ENCODE peak calls at places on chromosome 12, in six cellular contexts. F, Y, O, I, X and H are unnamed samples.
A peak's percentile ranks its signal among the peaks of the same experiment; 100 is the strongest.

GRCh38 chr12:131865196-131865875 is 29.1 kb upstream of the ULK1 start:
- DNase-seq in X (no peak), O (no peak), F (peak; percentile 96), Y (no peak), I (no peak), H (peak; percentile 10)

GRCh38 chr12:31369712-31370521 is 44.0 kb upstream of the SINHCAF start:
- DNase-seq in Y (peak; percentile 60), I (peak; percentile 24), F (no peak), O (no peak), X (no peak), H (no peak)

GRCh38 chr12:34405286-34406227 is 383.3 kb downstream of the ALG10 start:
- DNase-seq in X (peak; percentile 0), O (no peak), Y (no peak), F (no peak), I (no peak), H (no peak)

GRCh38 chr12:92729773-92730305 is 27.1 kb downstream of the PLEKHG7 start:
- DNase-seq in X (no peak), O (no peak), F (no peak), Y (no peak), I (no peak), H (peak; percentile 31)

GRCh38 chr12:124397807-124398577 is 103.1 kb downstream of the RFLNA start:
- DNase-seq in I (no peak), F (no peak), X (peak; percentile 35), Y (no peak), O (no peak), H (no peak)

GRCh38 chr12:121709478-121709890 is 3.1 kb upstream of the TMEM120B start:
- DNase-seq in F (peak; percentile 79), O (no peak), I (peak; percentile 54), X (no peak), Y (peak; percentile 20), H (no peak)

GRCh38 chr12:47739959-47740358 is 14.7 kb upstream of the ENDOU start:
- DNase-seq in Y (no peak), I (peak; percentile 15), F (no peak), X (peak; percentile 64), O (no peak), H (no peak)

GRCh38 chr12:15164997-15165659 is 56.1 kb downstream of the RERG start:
- DNase-seq in I (no peak), F (peak; percentile 4), X (no peak), Y (no peak), O (no peak), H (peak; percentile 17)

GRCh38 chr12:24198070-24198469 is 248.6 kb upstream of the SOX5 start:
- DNase-seq in X (no peak), I (no peak), F (no peak), O (no peak), Y (no peak), H (no peak)

GRCh38 chr12:46371718-46372130 is 849 bp downstream of the SLC38A2 start:
- DNase-seq in O (no peak), F (peak; percentile 82), I (no peak), Y (no peak), X (peak; percentile 59), H (peak; percentile 83)

GRCh38 chr12:69330475-69331473 is 17.4 kb upstream of the LYZ start:
- DNase-seq in X (peak; percentile 42), Y (peak; percentile 22), F (no peak), O (no peak), I (no peak), H (peak; percentile 68)

GRCh38 chr12:71799105-71799504 is 40.5 kb upstream of the TBC1D15 start:
- DNase-seq in X (no peak), F (no peak), Y (peak; percentile 85), I (no peak), O (no peak), H (peak; percentile 14)

GRCh38 chr12:113537751-113538087 is 66.0 kb upstream of the LHX5 start:
- DNase-seq in Y (no peak), O (no peak), X (no peak), I (no peak), F (peak; percentile 13), H (no peak)

GRCh38 chr12:77001181-77001758 is 64.1 kb downstream of the E2F7 start:
- DNase-seq in X (no peak), Y (no peak), F (no peak), O (no peak), I (no peak), H (no peak)

GRCh38 chr12:16076553-16076952 is 165.4 kb downstream of the DERA start:
- DNase-seq in F (peak; percentile 50), I (peak; percentile 44), O (no peak), Y (no peak), X (no peak), H (peak; percentile 64)

GRCh38 chr12:1749019-1749418 is 58.1 kb downstream of the ADIPOR2 start:
- DNase-seq in X (no peak), O (no peak), F (no peak), Y (no peak), I (peak; percentile 21), H (no peak)

GRCh38 chr12:89762498-89763170 is 54.0 kb upstream of the ATP2B1 start:
- DNase-seq in I (no peak), F (no peak), Y (no peak), X (no peak), O (peak; percentile 51), H (no peak)

GRCh38 chr12:47776471-47777143 is 3.6 kb downstream of the SLC48A1 start:
- DNase-seq in I (no peak), F (no peak), X (peak; percentile 38), O (no peak), Y (no peak), H (peak; percentile 77)

GRCh38 chr12:131896811-131897270 is 2.4 kb downstream of the ULK1 start:
- DNase-seq in I (no peak), O (no peak), Y (no peak), F (no peak), X (no peak), H (no peak)

GRCh38 chr12:124700810-124701594 is 133.6 kb upstream of the NCOR2 start:
- DNase-seq in F (peak; percentile 69), Y (peak; percentile 47), X (no peak), I (no peak), O (no peak), H (no peak)

GRCh38 chr12:65495233-65495632 is 216.8 kb downstream of the MSRB3 start:
- DNase-seq in Y (no peak), O (no peak), I (peak; percentile 7), F (peak; percentile 20), X (no peak), H (peak; percentile 14)

GRCh38 chr12:110585231-110585799 is 2.2 kb upstream of the PPTC7 start:
- DNase-seq in I (no peak), X (no peak), O (no peak), F (no peak), Y (peak; percentile 47), H (no peak)

GRCh38 chr12:68823711-68824110 is 15.7 kb downstream of the MDM2 start:
- DNase-seq in I (no peak), Y (no peak), F (no peak), X (no peak), O (no peak), H (no peak)

GRCh38 chr12:116336542-116337065 is 59.1 kb upstream of the MED13L start:
- DNase-seq in X (peak; percentile 80), O (peak; percentile 67), F (peak; percentile 70), Y (no peak), I (no peak), H (peak; percentile 80)

GRCh38 chr12:64180951-64181350 is 41.1 kb downstream of the KICS2 start:
- DNase-seq in X (no peak), O (no peak), Y (peak; percentile 69), I (no peak), F (peak; percentile 70), H (no peak)

GRCh38 chr12:47885012-47885501 is 19.7 kb downstream of the VDR start:
- DNase-seq in O (peak; percentile 71), F (no peak), X (no peak), I (no peak), Y (no peak), H (peak; percentile 45)

GRCh38 chr12:71594214-71594948 is 69.3 kb downstream of the ZFC3H1 start:
- DNase-seq in O (no peak), X (peak; percentile 73), I (peak; percentile 16), Y (no peak), F (peak; percentile 60), H (no peak)

GRCh38 chr12:104285740-104286537 is 17.6 kb upstream of the EID3 start:
- DNase-seq in Y (peak; percentile 70), O (no peak), F (no peak), X (no peak), I (no peak), H (no peak)

GRCh38 chr12:24138041-24138440 is 188.6 kb upstream of the SOX5 start:
- DNase-seq in Y (no peak), I (no peak), F (no peak), X (no peak), O (peak; percentile 4), H (no peak)

GRCh38 chr12:30836656-30837445 is 82.1 kb upstream of the CAPRIN2 start:
- DNase-seq in F (no peak), Y (no peak), I (no peak), O (no peak), X (no peak), H (no peak)

GRCh38 chr12:61896436-61896835 is 363.8 kb upstream of the USP15 start:
- DNase-seq in X (no peak), I (no peak), F (no peak), Y (no peak), O (no peak), H (no peak)

GRCh38 chr12:25811656-25812126 is 146.8 kb upstream of the RASSF8 start:
- DNase-seq in O (peak; percentile 52), Y (peak; percentile 73), I (no peak), X (no peak), F (peak; percentile 45), H (peak; percentile 55)
- TF ChIP-seq MYC in O (no peak), Y (no peak), I (no peak), X (no peak), F (no peak), H (no peak)

GRCh38 chr12:78970041-78970440 is 105.5 kb downstream of the SYT1 start:
- DNase-seq in Y (no peak), I (no peak), O (no peak), X (no peak), F (no peak), H (no peak)
- TF ChIP-seq MYC in Y (no peak), I (no peak), O (no peak), X (no peak), F (no peak), H (no peak)

DNA sequence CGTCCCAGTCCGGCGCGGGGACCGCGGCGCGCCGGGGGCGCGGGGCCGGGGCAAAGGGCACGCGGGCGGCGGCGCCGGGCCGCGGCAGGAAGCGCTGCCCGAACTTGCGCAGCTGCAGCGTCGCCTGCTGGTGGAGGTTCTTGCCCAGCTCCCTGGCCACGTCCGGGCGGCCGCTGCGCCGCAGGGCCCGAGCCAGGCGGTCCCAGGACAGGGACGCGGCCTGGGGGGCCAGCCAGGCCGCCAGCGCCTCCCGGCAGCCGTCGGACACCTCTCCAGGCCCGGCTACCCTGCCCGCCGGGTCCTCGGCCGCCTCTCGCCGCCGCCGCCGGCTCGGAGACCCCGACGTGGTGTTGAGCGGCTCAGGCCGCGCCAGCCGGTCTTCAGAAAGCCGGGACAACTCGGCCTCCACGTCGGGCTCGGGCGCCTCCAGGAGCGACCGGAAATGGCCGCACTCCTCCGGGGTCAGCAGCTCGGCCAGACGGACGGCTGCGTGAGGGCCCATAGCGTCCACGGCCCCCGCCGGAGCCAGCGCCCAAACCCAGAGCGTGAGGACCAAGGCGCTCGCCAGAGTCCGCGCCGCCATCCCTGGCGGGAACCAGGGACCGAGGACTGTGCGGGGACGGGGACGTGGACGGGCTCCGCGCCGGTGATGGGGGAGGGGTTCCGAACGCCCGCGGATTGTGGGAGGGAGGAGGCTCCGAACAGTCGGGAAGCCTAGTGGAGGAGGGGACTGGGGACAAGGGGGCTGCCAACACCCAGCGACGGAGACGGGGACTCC is 34.0 kb downstream of the FIGNL2 start:
- DNase-seq in Y (peak; percentile 72), F (peak; percentile 82), X (peak; percentile 62), I (peak; percentile 62), O (no peak), H (peak; percentile 59)
- TF ChIP-seq MYC in Y (no peak), F (no peak), X (no peak), I (peak; percentile 12), O (no peak), H (no peak)

GRCh38 chr12:107373238-107373809 is 280.0 kb upstream of the CRY1 start:
- DNase-seq in O (no peak), I (no peak), F (no peak), X (no peak), Y (no peak), H (peak; percentile 25)
- TF ChIP-seq MYC in O (no peak), I (no peak), F (no peak), X (no peak), Y (no peak), H (no peak)